ENCODE peak calls at places on chromosome 12, in five cellular contexts. O is bronchial epithelial cell, W is NCI-H1417 treated with DMSO at 0.1 percent for 48 hours, K is GM12865, A is neuronal stem cell. U is an unnamed sample.

GRCh38 chr12:82627799-82628198 is 58.9 kb upstream of the TMTC2 start:
- DNase-seq in W (no peak), A (no peak), O (peak; percentile 30), K (peak; percentile 53), U (peak; percentile 52)

GRCh38 chr12:19045421-19045820 is 84.1 kb upstream of the PLEKHA5 start:
- DNase-seq in K (no peak), O (no peak), W (no peak), A (no peak), U (no peak)

GRCh38 chr12:111757361-111758119 is 9.2 kb upstream of the ALDH2 start:
- DNase-seq in O (no peak), A (no peak), W (no peak), K (peak; percentile 77), U (no peak)

GRCh38 chr12:75995691-75996090 is 35.9 kb downstream of the PHLDA1 start:
- DNase-seq in W (no peak), A (no peak), O (peak; percentile 64), K (no peak), U (no peak)

GRCh38 chr12:24820872-24821271 is 128.0 kb downstream of the BCAT1 start:
- DNase-seq in A (no peak), K (no peak), O (peak; percentile 15), W (no peak), U (peak; percentile 43)

GRCh38 chr12:92199846-92200576 is 54.4 kb upstream of the BTG1 start:
- DNase-seq in K (no peak), W (no peak), O (no peak), A (no peak), U (peak; percentile 56)

GRCh38 chr12:132484891-132485441 is 5.0 kb upstream of the FBRSL1 start:
- DNase-seq in O (no peak), W (no peak), K (no peak), A (no peak), U (no peak)

GRCh38 chr12:104667139-104667538 is 210.4 kb downstream of the CHST11 start:
- DNase-seq in A (no peak), O (peak; percentile 29), K (no peak), W (no peak), U (peak; percentile 68)

GRCh38 chr12:109814600-109814999 is 18.6 kb downstream of the TRPV4 start:
- DNase-seq in O (no peak), W (no peak), A (no peak), K (no peak), U (no peak)

GRCh38 chr12:32789911-32790310 is 34.2 kb upstream of the YARS2 start:
- DNase-seq in O (no peak), W (no peak), A (no peak), K (no peak), U (no peak)

GRCh38 chr12:29223936-29224921 is 75.2 kb downstream of the FAR2 start:
- DNase-seq in A (no peak), K (no peak), W (no peak), O (peak; percentile 13), U (no peak)

GRCh38 chr12:47082963-47083621 is 3.3 kb upstream of the AMIGO2 start:
- DNase-seq in K (no peak), O (peak; percentile 94), A (no peak), W (no peak), U (peak; percentile 95)

GRCh38 chr12:98578821-98579220 is 14.7 kb upstream of the SLC25A3 start:
- DNase-seq in W (no peak), K (no peak), O (peak; percentile 23), A (no peak), U (peak; percentile 34)

GRCh38 chr12:130870442-130871285 is 1.2 kb upstream of the RAN start:
- DNase-seq in K (peak; percentile 97), A (peak; percentile 33), O (peak; percentile 90), W (no peak), U (peak; percentile 89)

GRCh38 chr12:22626429-22626828 is 1.5 kb downstream of the ETNK1 start:
- DNase-seq in O (peak; percentile 72), K (peak; percentile 60), W (no peak), A (no peak), U (peak; percentile 34)

GRCh38 chr12:64824500-64825142 is at the start of gene TBC1D30:
- DNase-seq in O (no peak), A (peak; percentile 43), W (no peak), K (peak; percentile 73), U (peak; percentile 21)

GRCh38 chr12:59036973-59037807 is 116.9 kb upstream of the LRIG3 start:
- DNase-seq in K (peak; percentile 47), O (no peak), A (no peak), W (no peak), U (no peak)

GRCh38 chr12:65192963-65193516 is 23.7 kb downstream of the LEMD3 start:
- DNase-seq in W (no peak), K (no peak), A (no peak), O (no peak), U (no peak)

GRCh38 chr12:44848771-44849085 is 27.4 kb downstream of the NELL2 start:
- DNase-seq in K (peak; percentile 22), W (no peak), O (no peak), A (no peak), U (no peak)

GRCh38 chr12:88627501-88627900 is 47.2 kb upstream of the KITLG start:
- DNase-seq in W (no peak), O (no peak), K (no peak), A (no peak), U (no peak)

GRCh38 chr12:47832263-47832933 is 12.7 kb upstream of the HDAC7 start:
- DNase-seq in O (no peak), A (no peak), W (no peak), K (no peak), U (no peak)

GRCh38 chr12:80282761-80283160 is 161.3 kb upstream of the PTPRQ start:
- DNase-seq in W (no peak), K (no peak), O (peak; percentile 74), A (no peak), U (no peak)

GRCh38 chr12:120240495-120240833 is 25.1 kb downstream of the PXN start:
- DNase-seq in O (no peak), A (no peak), K (no peak), W (no peak), U (no peak)

GRCh38 chr12:82326905-82327503 is 31.2 kb downstream of the CCDC59 start:
- DNase-seq in A (no peak), W (peak; percentile 85), K (peak; percentile 16), O (peak; percentile 39), U (peak; percentile 54)

GRCh38 chr12:4909734-4910501 is at the start of gene KCNA1:
- DNase-seq in A (peak; percentile 33), O (no peak), W (no peak), K (no peak), U (no peak)

GRCh38 chr12:13900718-13901117 is 80.7 kb downstream of the GRIN2B start:
- DNase-seq in W (no peak), K (no peak), O (peak; percentile 8), A (no peak), U (no peak)

GRCh38 chr12:89770391-89770790 is 61.8 kb upstream of the ATP2B1 start:
- DNase-seq in O (no peak), W (no peak), K (no peak), A (no peak), U (no peak)

GRCh38 chr12:68565391-68565903 is 45.3 kb upstream of the RAP1B start:
- DNase-seq in K (no peak), O (peak; percentile 80), A (no peak), W (no peak), U (peak; percentile 59)

GRCh38 chr12:41556176-41556575 is 368.1 kb downstream of the PDZRN4 start:
- DNase-seq in O (peak; percentile 13), K (no peak), A (no peak), W (no peak), U (peak; percentile 8)

GRCh38 chr12:69821441-69822204 is 3.4 kb upstream of the MYRFL start:
- DNase-seq in K (no peak), W (no peak), O (peak; percentile 38), A (no peak), U (peak; percentile 75)

GRCh38 chr12:131682511-131682895 is 28.4 kb upstream of the SFSWAP start:
- DNase-seq in K (peak; percentile 35), A (no peak), W (no peak), O (no peak), U (no peak)

GRCh38 chr12:53997324-53998173 is 2.4 kb upstream of the HOXC9 start:
- DNase-seq in O (no peak), K (no peak), A (no peak), W (no peak), U (no peak)

U was measured in MCF 10A.